ENCODE peak calls at places on chromosomes 3 and 15, in six cellular contexts. O, N, T, U, V and K are unnamed samples.

GRCh38 chr15:66497502-66498455 is at the start of gene SNAPC5:
- DNase-seq in O (peak), N (peak), T (peak), U (peak), V (peak), K (peak)

GRCh38 chr3:186048119-186048518 is 60.8 kb downstream of the ETV5 start:
- DNase-seq in O (no peak), N (no peak), T (no peak), U (no peak), V (no peak), K (no peak)

GRCh38 chr3:143751643-143752178 is 96.6 kb downstream of the SLC9A9 start:
- DNase-seq in O (no peak), N (no peak), T (no peak), U (no peak), V (no peak), K (no peak)

GRCh38 chr15:101613130-101614000 is 38.8 kb downstream of the TM2D3 start:
- DNase-seq in O (peak), N (peak), T (no peak), U (no peak), V (no peak), K (peak)

GRCh38 chr3:149784064-149784704 is 8.2 kb downstream of the ANKUB1 start:
- DNase-seq in O (no peak), N (peak), T (peak), U (no peak), V (peak), K (no peak)

GRCh38 chr15:63947228-63947627 is 99.1 kb downstream of the DAPK2 start:
- DNase-seq in O (no peak), N (no peak), T (no peak), U (no peak), V (no peak), K (no peak)

GRCh38 chr3:50245831-50246516 is 10.0 kb downstream of the GNAI2 start:
- DNase-seq in O (peak), N (peak), T (peak), U (peak), V (peak), K (peak)

GRCh38 chr15:31228980-31229826 is 97.4 kb upstream of the KLF13 start:
- DNase-seq in O (no peak), N (peak), T (no peak), U (peak), V (no peak), K (no peak)

GRCh38 chr3:99562138-99562537 is 76.3 kb upstream of the COL8A1 start:
- DNase-seq in O (no peak), N (peak), T (peak), U (peak), V (peak), K (peak)

GRCh38 chr3:50267280-50267913 is 1.6 kb upstream of the SEMA3B start:
- DNase-seq in O (peak), N (peak), T (no peak), U (no peak), V (no peak), K (no peak)

GRCh38 chr3:187112934-187113793 is 26.1 kb downstream of the RPL39L start:
- DNase-seq in O (no peak), N (peak), T (peak), U (peak), V (no peak), K (no peak)

GRCh38 chr3:64595253-64595694 is 92.5 kb downstream of the ADAMTS9 start:
- DNase-seq in O (peak), N (peak), T (peak), U (no peak), V (no peak), K (no peak)

GRCh38 chr3:182935803-182936202 is 44.5 kb downstream of the DCUN1D1 start:
- DNase-seq in O (no peak), N (no peak), T (no peak), U (no peak), V (no peak), K (no peak)

GRCh38 chr3:40971191-40972168 is 227.8 kb upstream of the CTNNB1 start:
- DNase-seq in O (peak), N (peak), T (peak), U (peak), V (peak), K (peak)

GRCh38 chr15:89125038-89125826 is 37.0 kb downstream of the ABHD2 start:
- DNase-seq in O (no peak), N (no peak), T (no peak), U (no peak), V (no peak), K (no peak)

GRCh38 chr15:80478075-80478474 is 73.9 kb downstream of the ARNT2 start:
- DNase-seq in O (no peak), N (no peak), T (peak), U (no peak), V (no peak), K (no peak)

GRCh38 chr15:85028416-85028815 is 46.8 kb downstream of the PDE8A start:
- DNase-seq in O (no peak), N (no peak), T (no peak), U (no peak), V (no peak), K (no peak)